ENCODE peak calls at places on chromosomes 3 and 15, in seven cellular contexts. D is HCT116, G is aorta, C is endodermal cell, I is tibial artery, Q is cardiac muscle cell, T is gastrocnemius medialis. W is an unnamed sample.

GRCh38 chr3:12148183-12148940 is 10.3 kb downstream of the TIMP4 start:
- DNase-seq in D (no peak), G (no peak), C (no peak), I (peak; percentile 73), Q (no peak), T (no peak), W (peak; percentile 49)

GRCh38 chr3:12934431-12934830 is 93.1 kb upstream of the RPL32 start:
- DNase-seq in D (no peak), G (peak; percentile 93), C (no peak), I (peak; percentile 96), Q (peak; percentile 71), T (peak; percentile 62), W (peak; percentile 78)

GRCh38 chr3:38457111-38458003 is 3.7 kb downstream of the ACVR2B start:
- DNase-seq in D (no peak), G (no peak), C (no peak), I (no peak), Q (no peak), T (no peak), W (no peak)

GRCh38 chr15:57165992-57166391 is 210.3 kb upstream of the CGNL1 start:
- DNase-seq in D (no peak), G (no peak), C (no peak), I (no peak), Q (no peak), T (no peak), W (no peak)

GRCh38 chr3:168870892-168871291 is 775.2 kb upstream of the GOLIM4 start:
- DNase-seq in D (no peak), G (no peak), C (no peak), I (no peak), Q (no peak), T (no peak), W (no peak)

GRCh38 chr3:136778865-136779264 is 26.7 kb upstream of the STAG1 start:
- DNase-seq in D (no peak), G (no peak), C (no peak), I (no peak), Q (no peak), T (no peak), W (no peak)

GRCh38 chr3:121998030-121998580 is 23.9 kb downstream of the ILDR1 start:
- DNase-seq in D (no peak), G (no peak), C (no peak), I (no peak), Q (no peak), T (no peak), W (no peak)

GRCh38 chr3:48962939-48963338 is 27.1 kb upstream of the P4HTM start:
- DNase-seq in D (no peak), G (no peak), C (peak; percentile 27), I (no peak), Q (no peak), T (no peak), W (no peak)

GRCh38 chr15:68399096-68400065 is 32.6 kb downstream of the ITGA11 start:
- DNase-seq in D (no peak), G (no peak), C (no peak), I (no peak), Q (no peak), T (no peak), W (no peak)

GRCh38 chr3:43732747-43733425 is 42.1 kb downstream of the ABHD5 start:
- DNase-seq in D (no peak), G (no peak), C (no peak), I (no peak), Q (no peak), T (no peak), W (no peak)

GRCh38 chr3:172201136-172201989 is 162.0 kb downstream of the FNDC3B start:
- DNase-seq in D (no peak), G (peak; percentile 89), C (no peak), I (peak; percentile 85), Q (no peak), T (peak; percentile 67), W (peak; percentile 89)

GRCh38 chr3:178966299-178967183 is 105.1 kb downstream of the ZMAT3 start:
- DNase-seq in D (peak; percentile 29), G (no peak), C (no peak), I (no peak), Q (peak; percentile 30), T (no peak), W (peak; percentile 12)

GRCh38 chr3:73680696-73681095 is 56.0 kb upstream of the PDZRN3 start:
- DNase-seq in D (no peak), G (no peak), C (no peak), I (no peak), Q (no peak), T (no peak), W (no peak)

GRCh38 chr3:73685061-73685460 is 60.3 kb upstream of the PDZRN3 start:
- DNase-seq in D (no peak), G (no peak), C (no peak), I (no peak), Q (no peak), T (no peak), W (no peak)

GRCh38 chr3:73681610-73682009 is 56.9 kb upstream of the PDZRN3 start:
- DNase-seq in D (no peak), G (no peak), C (no peak), I (no peak), Q (no peak), T (no peak), W (no peak)

GRCh38 chr3:73683706-73684105 is 59.0 kb upstream of the PDZRN3 start:
- DNase-seq in D (no peak), G (no peak), C (peak; percentile 54), I (no peak), Q (no peak), T (no peak), W (no peak)

GRCh38 chr3:73681198-73681597 is 56.5 kb upstream of the PDZRN3 start:
- DNase-seq in D (no peak), G (no peak), C (no peak), I (no peak), Q (no peak), T (no peak), W (no peak)
- H3K4me3 ChIP-seq in D (no peak overlapping the region), G (no peak overlapping the region), C (no peak overlapping the region), I (no peak overlapping the region), Q (no peak overlapping the region), T (no peak overlapping the region), W (no peak overlapping the region)

GRCh38 chr3:71031914-71032521 is 551.5 kb downstream of the FOXP1 start:
- DNase-seq in D (no peak), G (peak; percentile 45), C (no peak), I (no peak), Q (no peak), T (no peak), W (peak; percentile 25)

GRCh38 chr3:71035314-71035713 is 548.2 kb downstream of the FOXP1 start:
- DNase-seq in D (no peak), G (no peak), C (no peak), I (no peak), Q (no peak), T (no peak), W (no peak)

GRCh38 chr3:71039332-71039731 is 544.2 kb downstream of the FOXP1 start:
- DNase-seq in D (no peak), G (no peak), C (no peak), I (no peak), Q (no peak), T (no peak), W (no peak)

GRCh38 chr3:71033681-71034220 is 549.8 kb downstream of the FOXP1 start:
- DNase-seq in D (no peak), G (no peak), C (no peak), I (no peak), Q (no peak), T (no peak), W (no peak)

DNA sequence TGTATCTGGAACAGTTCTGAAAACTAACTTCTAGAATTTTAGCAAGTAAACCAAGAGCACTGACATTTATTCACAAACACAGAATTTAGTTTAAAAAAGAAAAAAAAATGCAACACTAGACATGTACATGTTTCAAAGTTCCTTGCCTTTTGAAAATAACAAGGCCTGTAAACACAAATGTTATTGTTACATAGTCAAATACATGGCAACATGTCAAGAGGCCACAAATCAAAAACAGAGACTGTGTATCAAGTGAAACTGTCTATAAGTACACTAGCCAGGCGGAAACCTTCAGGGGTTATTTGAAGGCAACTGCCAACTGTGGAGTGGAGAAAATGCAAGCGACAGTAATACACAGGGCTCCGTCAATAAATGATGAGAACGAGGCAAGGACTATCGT is 547.6 kb downstream of the FOXP1 start:
- DNase-seq in D (no peak), G (no peak), C (no peak), I (no peak), Q (no peak), T (no peak), W (no peak)
- H3K36me3 ChIP-seq in D (no peaks in the 10 kb centered on the region), G (peaks cover 2% of the 10 kb centered on the region), C (peaks cover 13% of the 10 kb centered on the region), I (peaks cover 47% of the 10 kb centered on the region), Q (peaks cover 18% of the 10 kb centered on the region), T (no peaks in the 10 kb centered on the region), W (peaks cover 38% of the 10 kb centered on the region)

GRCh38 chr3:71680588-71680987 is 44.6 kb downstream of the EIF4E3 start:
- DNase-seq in D (no peak), G (no peak), C (no peak), I (no peak), Q (no peak), T (no peak), W (no peak)
- H3K27ac ChIP-seq in D (no peak overlapping the region), G (no peak overlapping the region), C (no peak overlapping the region), I (peak overlapping the region; percentile 40), Q (no peak overlapping the region), T (no peak overlapping the region), W (peak overlapping the region; percentile 33)

GRCh38 chr15:64249406-64249805 is 86.6 kb upstream of the PPIB start:
- DNase-seq in D (no peak), G (no peak), C (no peak), I (no peak), Q (no peak), T (no peak), W (no peak)

GRCh38 chr15:64247906-64248541 is 85.2 kb upstream of the PPIB start:
- DNase-seq in D (peak; percentile 87), G (no peak), C (peak; percentile 59), I (no peak), Q (no peak), T (no peak), W (no peak)

GRCh38 chr15:64247535-64247905 is 84.7 kb upstream of the PPIB start:
- DNase-seq in D (no peak), G (no peak), C (no peak), I (no peak), Q (no peak), T (no peak), W (no peak)

GRCh38 chr15:64245405-64245804 is 82.6 kb upstream of the PPIB start:
- DNase-seq in D (no peak), G (no peak), C (no peak), I (no peak), Q (no peak), T (no peak), W (no peak)

DNA sequence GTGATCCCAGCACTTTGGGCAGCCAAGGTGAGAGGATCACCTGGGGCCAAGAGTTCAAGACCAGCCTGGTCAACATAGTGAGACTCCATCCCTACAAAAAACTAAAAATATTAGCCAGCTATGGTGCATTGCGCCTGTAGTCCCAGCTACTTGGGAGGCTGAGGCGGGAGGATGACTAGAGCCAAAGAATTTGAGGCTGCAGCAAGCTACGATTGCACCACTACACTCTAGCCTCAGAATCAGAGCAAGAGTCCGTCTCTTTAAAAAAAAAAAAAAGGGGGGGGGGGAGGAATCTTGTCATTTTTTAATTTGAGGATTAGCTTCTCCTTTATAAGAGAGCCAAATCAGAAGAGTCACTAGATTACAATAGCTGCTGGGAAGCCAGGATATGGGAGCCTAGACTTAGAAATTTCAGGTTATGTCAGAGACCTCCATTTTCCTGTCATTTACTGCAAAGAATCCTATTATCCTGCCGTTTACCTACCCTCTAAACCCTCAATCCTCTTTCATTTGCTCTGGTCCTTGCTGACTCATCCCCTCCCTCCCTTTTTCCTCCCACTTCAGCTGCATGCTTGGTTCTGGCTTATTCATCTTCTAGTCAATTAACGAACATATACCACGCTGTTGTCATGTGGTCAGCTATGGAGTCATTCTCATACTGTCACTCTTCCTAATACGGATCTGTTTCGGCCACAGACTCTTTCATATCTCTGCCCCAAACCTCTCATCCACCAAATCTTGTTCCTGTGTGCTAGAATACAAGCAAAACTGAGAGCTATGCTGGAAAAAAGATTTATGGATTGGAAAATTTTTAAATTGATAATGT is 83.8 kb upstream of the PPIB start:
- DNase-seq in D (peak; percentile 87), G (no peak), C (peak; percentile 63), I (no peak), Q (no peak), T (no peak), W (no peak)
- H3K4me3 ChIP-seq in D (peak overlapping the region; percentile 20), G (no peak overlapping the region), C (no peak overlapping the region), I (no peak overlapping the region), Q (no peak overlapping the region), T (no peak overlapping the region), W (no peak overlapping the region)

W was measured in left ventricle myocardium inferior.